ENCODE peak calls at places on chromosomes 13 and 19, in six cellular contexts. K is IMR-90, C is tibial nerve, P is heart left ventricle, R is sigmoid colon, L is HCT116. D is an unnamed sample.

GRCh38 chr13:109288151-109288709 is 498.2 kb downstream of the IRS2 start:
- DNase-seq in K (peak), C (no peak), P (no peak), R (no peak), L (no peak), D (no peak)

GRCh38 chr13:100870898-100871297 is 196.3 kb upstream of the TMTC4 start:
- DNase-seq in K (no peak), C (no peak), P (no peak), R (no peak), L (no peak), D (no peak)

GRCh38 chr13:46321494-46322225 is 65.4 kb downstream of the RUBCNL start:
- DNase-seq in K (peak), C (peak), P (peak), R (no peak), L (peak), D (no peak)

GRCh38 chr19:35644987-35645679 is 3.0 kb upstream of the COX6B1 start:
- DNase-seq in K (peak), C (peak), P (peak), R (peak), L (peak), D (peak)

GRCh38 chr19:6199240-6199983 is 63.9 kb downstream of the ACSBG2 start:
- DNase-seq in K (peak), C (peak), P (peak), R (peak), L (peak), D (peak)

GRCh38 chr13:30585748-30586262 is 31.9 kb upstream of the USPL1 start:
- DNase-seq in K (peak), C (no peak), P (no peak), R (no peak), L (no peak), D (no peak)

GRCh38 chr19:12840091-12841079 is 2.1 kb downstream of the MAST1 start:
- DNase-seq in K (peak), C (no peak), P (no peak), R (no peak), L (peak), D (no peak)

GRCh38 chr19:6220385-6221191 is 59.2 kb downstream of the MLLT1 start:
- DNase-seq in K (peak), C (peak), P (no peak), R (peak), L (no peak), D (peak)

GRCh38 chr13:65063753-65064152 is 2166.4 kb downstream of the PCDH9 start:
- DNase-seq in K (peak), C (no peak), P (no peak), R (no peak), L (no peak), D (no peak)

GRCh38 chr13:99439850-99440604 is 61.2 kb upstream of the TM9SF2 start:
- DNase-seq in K (no peak), C (no peak), P (no peak), R (no peak), L (no peak), D (no peak)

GRCh38 chr19:50252111-50252886 is 48.9 kb downstream of the MYH14 start:
- DNase-seq in K (no peak), C (no peak), P (no peak), R (no peak), L (no peak), D (no peak)

GRCh38 chr13:108437496-108437895 is 168.0 kb downstream of the TNFSF13B start:
- DNase-seq in K (no peak), C (no peak), P (no peak), R (no peak), L (no peak), D (no peak)

GRCh38 chr13:90237852-90238251 is 1109.6 kb upstream of the MIR17HG start:
- DNase-seq in K (no peak), C (no peak), P (no peak), R (no peak), L (no peak), D (no peak)

GRCh38 chr13:23870356-23871146 is 18.6 kb downstream of the MIPEP start:
- DNase-seq in K (no peak), C (no peak), P (no peak), R (no peak), L (no peak), D (no peak)

GRCh38 chr13:57633141-57633949 is 1.8 kb downstream of the PCDH17 start:
- DNase-seq in K (no peak), C (no peak), P (peak), R (peak), L (no peak), D (peak)

GRCh38 chr13:97043302-97043701 is 49.0 kb upstream of the OXGR1 start:
- DNase-seq in K (no peak), C (no peak), P (no peak), R (no peak), L (no peak), D (no peak)

GRCh38 chr19:4415352-4415751 is 12.9 kb downstream of the CHAF1A start:
- DNase-seq in K (no peak), C (no peak), P (no peak), R (no peak), L (no peak), D (no peak)

GRCh38 chr13:59842507-59842906 is 321.2 kb downstream of the DIAPH3 start:
- DNase-seq in K (peak), C (no peak), P (no peak), R (no peak), L (no peak), D (no peak)

GRCh38 chr19:10052602-10053360 is 33.3 kb upstream of the SHFL start:
- DNase-seq in K (no peak), C (no peak), P (no peak), R (no peak), L (no peak), D (no peak)

GRCh38 chr13:23681253-23681652 is 111.0 kb downstream of the TNFRSF19 start:
- DNase-seq in K (peak), C (no peak), P (no peak), R (no peak), L (no peak), D (no peak)

GRCh38 chr13:40026174-40026585 is 370.7 kb downstream of the COG6 start:
- DNase-seq in K (peak), C (no peak), P (no peak), R (no peak), L (no peak), D (no peak)

GRCh38 chr13:32425158-32425557 is 2.8 kb downstream of the N4BP2L1 start:
- DNase-seq in K (no peak), C (no peak), P (no peak), R (no peak), L (no peak), D (no peak)

GRCh38 chr13:44271031-44271433 is 102.6 kb upstream of the SERP2 start:
- DNase-seq in K (peak), C (peak), P (no peak), R (peak), L (no peak), D (no peak)

GRCh38 chr13:53144826-53145225 is 116.2 kb downstream of the OLFM4 start:
- DNase-seq in K (no peak), C (no peak), P (no peak), R (no peak), L (no peak), D (no peak)

GRCh38 chr19:35553385-35554000 is 8.1 kb downstream of the TMEM147 start:
- DNase-seq in K (no peak), C (no peak), P (no peak), R (no peak), L (no peak), D (no peak)

GRCh38 chr19:3121396-3121795 is 14.4 kb upstream of the GNA15 start:
- DNase-seq in K (no peak), C (no peak), P (no peak), R (no peak), L (no peak), D (no peak)

GRCh38 chr13:64078025-64078424 is 2662.4 kb upstream of the PCDH20 start:
- DNase-seq in K (no peak), C (no peak), P (no peak), R (no peak), L (no peak), D (no peak)

GRCh38 chr13:95349267-95349666 is 48.0 kb upstream of the ABCC4 start:
- DNase-seq in K (peak), C (no peak), P (no peak), R (no peak), L (no peak), D (no peak)

GRCh38 chr13:44004881-44005280 is 125.2 kb downstream of the LACC1 start:
- DNase-seq in K (peak), C (no peak), P (no peak), R (no peak), L (no peak), D (no peak)

GRCh38 chr13:46478641-46479040 is 74.3 kb upstream of the LRCH1 start:
- DNase-seq in K (no peak), C (no peak), P (no peak), R (no peak), L (no peak), D (no peak)

GRCh38 chr19:18763674-18764590 is 27.2 kb downstream of the COMP start:
- DNase-seq in K (peak), C (no peak), P (no peak), R (no peak), L (no peak), D (no peak)

GRCh38 chr13:27824121-27824520 is 31.8 kb downstream of the GSX1 start:
- DNase-seq in K (no peak), C (no peak), P (no peak), R (no peak), L (no peak), D (no peak)

GRCh38 chr13:99374994-99375805 is 68.0 kb upstream of the GPR183 start:
- DNase-seq in K (no peak), C (no peak), P (no peak), R (no peak), L (no peak), D (no peak)

GRCh38 chr13:60226507-60226906 is 62.8 kb upstream of the DIAPH3 start:
- DNase-seq in K (peak), C (no peak), P (no peak), R (no peak), L (peak), D (no peak)

GRCh38 chr13:24923305-24923640 is 159.3 kb downstream of the RNF17 start:
- DNase-seq in K (peak), C (peak), P (no peak), R (no peak), L (no peak), D (no peak)

GRCh38 chr19:10102787-10103236 is 334 bp upstream of the ANGPTL6 start:
- DNase-seq in K (no peak), C (no peak), P (no peak), R (no peak), L (no peak), D (no peak)

GRCh38 chr13:42049454-42049780 is 969 bp downstream of the DGKH start:
- DNase-seq in K (no peak), C (no peak), P (no peak), R (no peak), L (no peak), D (no peak)

GRCh38 chr19:708154-709141 is at the start of gene PALM:
- DNase-seq in K (no peak), C (no peak), P (peak), R (peak), L (no peak), D (no peak)

GRCh38 chr19:710767-711166 is 2.0 kb downstream of the PALM start:
- DNase-seq in K (no peak), C (no peak), P (no peak), R (no peak), L (no peak), D (no peak)

GRCh38 chr19:711224-711623 is 2.5 kb downstream of the PALM start:
- DNase-seq in K (no peak), C (no peak), P (no peak), R (no peak), L (no peak), D (no peak)

GRCh38 chr19:709965-710714 is 1.4 kb downstream of the PALM start:
- DNase-seq in K (no peak), C (no peak), P (peak), R (peak), L (no peak), D (peak)

DNA sequence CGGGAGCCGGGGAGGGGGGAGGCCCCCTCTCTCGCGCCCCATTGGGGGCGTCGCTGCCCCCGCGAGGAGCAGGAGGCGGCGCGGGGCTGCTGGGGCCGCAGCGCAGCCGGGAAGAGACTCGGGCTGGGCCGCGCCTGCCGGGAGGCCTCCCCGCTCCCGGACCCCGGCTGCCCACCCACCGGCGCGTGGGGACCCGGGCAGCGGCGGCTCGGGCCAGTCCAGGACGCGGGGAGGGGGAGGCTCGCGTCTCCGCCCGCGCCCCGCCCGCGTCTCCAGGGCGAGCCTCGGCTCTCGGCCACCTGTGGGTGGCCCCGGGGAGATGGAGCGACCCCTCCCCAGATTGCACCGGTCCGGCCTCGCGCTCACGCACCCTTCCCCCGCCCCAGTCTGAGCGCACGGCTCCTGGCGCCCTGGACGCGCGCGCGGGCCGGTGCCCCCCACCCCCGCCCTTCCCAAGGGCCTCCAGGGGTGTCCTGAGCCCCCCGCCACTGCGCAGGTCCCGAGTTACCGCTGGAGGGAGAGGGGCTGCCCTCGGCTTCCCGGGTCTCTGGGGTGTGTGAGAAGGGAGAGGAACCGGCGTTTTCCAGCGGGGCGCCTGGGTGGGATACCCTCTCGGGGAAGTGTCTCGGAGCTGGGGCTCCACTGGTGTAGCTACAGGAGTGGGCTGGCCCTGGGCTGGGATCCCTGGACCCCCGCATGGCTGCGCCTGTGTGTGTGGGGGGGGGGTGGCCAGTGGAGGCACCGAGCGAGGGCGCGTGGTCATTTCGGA is 645 bp downstream of the PALM start:
- DNase-seq in K (no peak), C (no peak), P (no peak), R (no peak), L (no peak), D (no peak)
- H3K27ac ChIP-seq in K (no peak), C (peak), P (peak), R (peak), L (peak), D (peak)

GRCh38 chr19:52748336-52748950 is 13.6 kb upstream of the ZNF611 start:
- DNase-seq in K (peak), C (no peak), P (no peak), R (no peak), L (no peak), D (peak)
- TF ChIP-seq POLR2A in K (no peak), C (no peak), P (no peak), R (no peak), L (no peak), D (no peak)

DNA sequence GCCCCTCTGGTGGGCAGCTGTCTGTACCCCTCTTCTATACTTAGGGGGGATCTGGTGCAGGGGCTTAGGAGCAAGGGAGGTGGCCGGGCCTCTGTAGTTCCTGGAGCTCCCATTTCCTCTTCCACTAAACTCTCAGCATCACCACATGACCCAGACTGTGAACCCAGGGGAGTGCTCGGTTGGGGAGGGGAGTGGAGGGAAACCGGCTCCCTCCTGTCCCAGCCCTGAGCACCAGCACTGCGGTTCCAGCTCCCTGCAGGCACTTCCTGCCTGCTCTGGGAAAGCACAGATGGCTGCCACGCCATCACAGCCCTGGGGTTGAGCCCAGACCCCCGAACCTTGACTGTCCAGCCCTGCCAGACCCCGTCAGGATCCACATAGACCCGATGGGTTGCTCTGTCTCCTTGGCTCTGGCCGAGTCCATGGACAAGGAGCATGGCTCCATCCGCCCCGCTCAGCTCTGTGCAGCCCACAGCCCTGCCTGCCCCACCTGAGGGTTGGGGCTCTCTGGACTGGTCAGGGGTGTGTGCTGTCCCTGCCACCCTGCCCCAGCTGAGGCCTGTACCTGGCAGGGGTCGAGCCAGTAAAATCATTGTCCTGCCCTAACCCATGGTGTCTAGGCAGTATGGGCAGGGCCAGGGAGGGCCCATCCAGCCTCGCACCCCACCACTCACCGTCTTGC is 36.0 kb upstream of the SLC7A10 start:
- DNase-seq in K (no peak), C (no peak), P (no peak), R (no peak), L (no peak), D (no peak)
- TF ChIP-seq CTCF in K (no peak), C (no peak), P (no peak), R (no peak), L (no peak), D (no peak)

DNA sequence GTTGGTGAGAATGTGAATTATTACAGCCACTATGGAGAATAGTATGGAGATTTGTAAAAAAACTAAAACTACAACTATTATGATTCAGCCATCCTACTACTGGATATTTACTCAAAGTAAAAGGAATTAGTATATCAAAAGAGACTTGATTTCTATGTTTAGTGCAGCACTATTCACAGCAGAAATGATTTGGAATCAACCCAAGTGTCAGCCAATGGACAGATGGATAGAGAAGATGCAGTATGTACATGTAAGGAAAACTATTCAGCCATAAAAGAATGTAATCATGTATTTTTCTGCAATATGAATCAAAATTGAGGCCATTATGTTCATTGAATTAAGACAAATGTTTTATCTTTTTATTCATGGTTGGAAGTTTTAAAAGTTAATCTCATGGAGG is 1705.5 kb downstream of the SLITRK1 start:
- DNase-seq in K (no peak), C (no peak), P (no peak), R (no peak), L (no peak), D (no peak)
- H3K27ac ChIP-seq in K (no peak), C (no peak), P (no peak), R (no peak), L (no peak), D (no peak)

GRCh38 chr19:41889896-41890295 is 6.9 kb downstream of the ARHGEF1 start:
- DNase-seq in K (no peak), C (no peak), P (no peak), R (no peak), L (no peak), D (no peak)

GRCh38 chr19:41888926-41889325 is 5.9 kb downstream of the ARHGEF1 start:
- DNase-seq in K (no peak), C (no peak), P (no peak), R (no peak), L (no peak), D (no peak)

GRCh38 chr19:41894350-41894749 is 11.4 kb downstream of the ARHGEF1 start:
- DNase-seq in K (no peak), C (no peak), P (no peak), R (no peak), L (no peak), D (no peak)

GRCh38 chr19:41893899-41894298 is 10.9 kb downstream of the ARHGEF1 start:
- DNase-seq in K (peak), C (no peak), P (no peak), R (no peak), L (no peak), D (no peak)

GRCh38 chr19:41892173-41892902 is 9.4 kb downstream of the ARHGEF1 start:
- DNase-seq in K (no peak), C (no peak), P (no peak), R (no peak), L (no peak), D (no peak)
- TF ChIP-seq POLR2A in K (no peak), C (no peak), P (no peak), R (no peak), L (no peak), D (no peak)

DNA sequence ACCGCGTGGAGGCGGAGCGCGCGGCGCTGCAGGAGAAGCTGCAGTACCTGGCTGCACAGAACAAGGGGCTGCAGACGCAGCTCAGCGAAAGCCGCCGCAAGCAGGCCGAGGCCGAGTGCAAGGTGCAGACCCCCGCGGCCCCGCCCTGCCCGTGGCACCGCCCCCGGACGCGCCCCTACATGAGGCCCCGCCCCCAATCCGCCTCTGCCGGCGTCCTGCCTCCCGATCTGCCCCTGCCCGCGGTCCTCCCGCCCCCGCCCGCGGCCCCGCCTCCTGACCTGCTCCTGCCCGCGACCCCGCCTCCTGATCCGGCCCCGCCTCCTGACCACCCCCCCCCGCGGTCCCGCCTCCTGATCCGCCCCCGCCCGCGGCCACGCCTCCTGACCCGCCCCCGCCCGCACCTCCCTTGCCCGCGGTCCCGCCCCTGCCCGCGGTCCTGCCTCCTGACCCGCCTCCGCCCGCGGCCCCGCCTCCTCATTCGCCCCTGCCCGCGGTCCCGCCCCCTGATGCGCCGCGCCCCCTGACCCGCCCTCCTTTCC is 11.7 kb downstream of the PRR36 start:
- DNase-seq in K (peak), C (no peak), P (no peak), R (no peak), L (peak), D (no peak)
- TF ChIP-seq CTCF in K (no peak), C (no peak), P (no peak), R (no peak), L (no peak), D (no peak)

D was measured in uterus.